ENCODE peak calls at places on chromosomes 13 and 19, in nine cellular contexts. Y is ovary; Z is CD8-positive, alpha-beta memory T cell; H is stimulated activated CD4-positive, alpha-beta T cell treated with anti-CD3 and anti-CD28 coated beads, Interleukin-15, amount 100 ng/mL, for 48 hours; U is iPS-NIHi11; J is NCI-H774; B is fibroblast of the aortic adventitia; D is astrocyte of the cerebellum; W is GM10248. P is an unnamed sample.

GRCh38 chr13:114105351-114106225 is 26.8 kb downstream of the RASA3 start:
- DNase-seq in Z (no peak), U (no peak), D (no peak), H (no peak), Y (no peak), W (no peak), J (no peak), B (no peak), P (no peak)

GRCh38 chr13:43303040-43303729 is 279.8 kb downstream of the DNAJC15 start:
- DNase-seq in D (peak; percentile 52), W (peak; percentile 21), U (peak; percentile 62), J (no peak), B (peak; percentile 81), H (no peak), Z (no peak), Y (peak; percentile 67), P (peak; percentile 45)

GRCh38 chr13:57352114-57352513 is 185.1 kb downstream of the PRR20E start:
- DNase-seq in D (no peak), U (no peak), J (no peak), H (no peak), Y (no peak), Z (no peak), B (no peak), W (no peak), P (no peak)

GRCh38 chr19:1255186-1256161 is 7.1 kb downstream of the MIDN start:
- DNase-seq in J (no peak), W (no peak), U (no peak), Y (no peak), B (no peak), D (no peak), H (no peak), Z (no peak), P (no peak)

GRCh38 chr19:38213911-38214625 is 10.0 kb downstream of the DPF1 start:
- DNase-seq in D (peak; percentile 93), W (peak; percentile 51), Z (peak; percentile 40), J (no peak), B (peak; percentile 11), H (peak; percentile 69), Y (no peak), U (no peak), P (peak; percentile 64)

GRCh38 chr19:33486936-33487793 is 34.4 kb downstream of the PEPD start:
- DNase-seq in Z (no peak), D (no peak), B (no peak), W (no peak), J (no peak), Y (no peak), U (no peak), H (no peak), P (no peak)

GRCh38 chr13:24215732-24216131 is 55.2 kb downstream of the SPATA13 start:
- DNase-seq in H (no peak), W (no peak), J (no peak), D (peak; percentile 70), B (peak; percentile 68), Z (no peak), Y (peak; percentile 46), U (no peak), P (no peak)

GRCh38 chr19:51325161-51325979 is 13.9 kb downstream of the IGLON5 start:
- DNase-seq in J (no peak), Y (no peak), U (no peak), B (no peak), Z (no peak), H (no peak), D (no peak), W (no peak), P (peak; percentile 25)

GRCh38 chr13:98457053-98457452 is 119.9 kb downstream of the STK24 start:
- DNase-seq in U (no peak), D (no peak), H (no peak), B (no peak), W (no peak), Y (no peak), Z (no peak), J (no peak), P (no peak)

GRCh38 chr19:22882797-22883196 is 50.7 kb downstream of the ZNF723 start:
- DNase-seq in B (peak; percentile 18), Z (no peak), Y (no peak), W (no peak), J (no peak), H (no peak), D (no peak), U (peak; percentile 14), P (peak; percentile 81)

GRCh38 chr13:107375701-107376350 is 807.9 kb upstream of the ARGLU1 start:
- DNase-seq in Y (no peak), B (no peak), J (no peak), W (no peak), H (no peak), Z (no peak), D (no peak), U (no peak), P (no peak)

GRCh38 chr13:41588899-41589298 is 131.5 kb downstream of the RGCC start:
- DNase-seq in U (no peak), Y (no peak), H (peak; percentile 30), D (peak; percentile 74), J (no peak), Z (no peak), W (no peak), B (peak; percentile 70), P (peak; percentile 73)

GRCh38 chr13:87677334-87678234 is 6.4 kb downstream of the SLITRK5 start:
- DNase-seq in J (peak; percentile 24), W (peak; percentile 10), D (no peak), H (no peak), Y (no peak), B (no peak), Z (no peak), U (peak; percentile 48), P (no peak)

GRCh38 chr13:71864094-71864980 is 2.7 kb downstream of the DACH1 start:
- DNase-seq in Y (no peak), D (no peak), J (peak; percentile 26), W (no peak), B (no peak), U (peak; percentile 47), H (no peak), Z (no peak), P (peak; percentile 96)

GRCh38 chr13:112576191-112576590 is 11.8 kb downstream of the TUBGCP3 start:
- DNase-seq in Y (no peak), D (no peak), U (no peak), J (peak; percentile 52), B (no peak), H (no peak), W (no peak), Z (no peak), P (no peak)

GRCh38 chr19:34559045-34559444 is 77.5 kb downstream of the WTIP start:
- DNase-seq in H (no peak), B (no peak), U (no peak), J (no peak), Y (no peak), Z (no peak), W (no peak), D (no peak), P (no peak)

GRCh38 chr13:66348745-66349720 is 881.1 kb downstream of the PCDH9 start:
- DNase-seq in Z (no peak), D (no peak), Y (no peak), H (no peak), B (peak; percentile 2), W (no peak), J (no peak), U (no peak), P (no peak)

GRCh38 chr13:34462843-34463242 is 479.2 kb upstream of the NBEA start:
- DNase-seq in H (no peak), Y (no peak), Z (no peak), W (no peak), U (no peak), D (peak; percentile 3), B (peak; percentile 73), J (no peak), P (no peak)

GRCh38 chr13:111393221-111393790 is 72.9 kb downstream of the TEX29 start:
- DNase-seq in W (no peak), Y (no peak), H (no peak), J (no peak), Z (no peak), B (no peak), U (no peak), D (no peak), P (no peak)

GRCh38 chr19:6610934-6611370 is 20.0 kb upstream of the CD70 start:
- DNase-seq in Z (no peak), W (no peak), H (no peak), J (no peak), D (peak; percentile 95), B (peak; percentile 99), U (no peak), Y (no peak), P (no peak)

GRCh38 chr13:103568314-103568713 is 502.1 kb upstream of the SLC10A2 start:
- DNase-seq in D (no peak), Y (no peak), H (no peak), U (no peak), W (no peak), J (no peak), Z (no peak), B (no peak), P (no peak)

GRCh38 chr19:41332468-41332867 is 21.3 kb downstream of the TGFB1 start:
- DNase-seq in U (no peak), B (no peak), Z (no peak), W (no peak), J (no peak), Y (no peak), D (no peak), H (no peak), P (no peak)

GRCh38 chr19:45528149-45528743 is 21.0 kb downstream of the VASP start:
- DNase-seq in H (no peak), Y (no peak), W (no peak), J (no peak), B (peak; percentile 45), Z (no peak), U (peak; percentile 41), D (no peak), P (no peak)

GRCh38 chr19:38744906-38745305 is 632 bp upstream of the CAPN12 start:
- DNase-seq in Z (no peak), J (no peak), U (no peak), D (no peak), Y (no peak), H (no peak), B (no peak), W (no peak), P (no peak)

GRCh38 chr19:35641515-35642151 is at the start of gene ETV2:
- DNase-seq in Y (peak; percentile 35), W (peak; percentile 66), H (no peak), Z (peak; percentile 37), D (no peak), B (peak; percentile 12), J (no peak), U (peak; percentile 74), P (peak; percentile 28)

GRCh38 chr19:49631279-49631588 is 8.7 kb downstream of the RRAS start:
- DNase-seq in W (no peak), D (no peak), Z (no peak), B (no peak), H (no peak), Y (no peak), U (no peak), J (no peak), P (no peak)

GRCh38 chr19:32580353-32580900 is 563 bp upstream of the PDCD5 start:
- DNase-seq in W (no peak), D (no peak), U (no peak), B (no peak), H (no peak), Z (peak; percentile 10), J (no peak), Y (no peak), P (no peak)

GRCh38 chr19:44643605-44644390 is at the start of gene PVR:
- DNase-seq in W (peak; percentile 68), D (no peak), H (no peak), J (peak; percentile 80), U (peak; percentile 92), Z (no peak), Y (peak; percentile 71), B (peak; percentile 60), P (peak; percentile 74)

GRCh38 chr19:33376423-33376822 is 2.9 kb downstream of the CEBPG start:
- DNase-seq in D (peak; percentile 77), W (no peak), B (peak; percentile 91), H (no peak), U (no peak), J (no peak), Z (no peak), Y (no peak), P (no peak)

GRCh38 chr19:4580021-4580901 is 20.8 kb upstream of the SEMA6B start:
- DNase-seq in B (no peak), U (peak; percentile 83), Z (no peak), H (no peak), W (no peak), Y (no peak), D (no peak), J (no peak), P (no peak)

GRCh38 chr13:110346661-110347067 is 39.6 kb downstream of the COL4A2 start:
- DNase-seq in Y (no peak), U (no peak), J (peak; percentile 85), W (no peak), H (no peak), Z (no peak), D (no peak), B (no peak), P (no peak)

P was measured in NB4.